ENCODE peak calls at places on chromosomes 4 and X, in nine cellular contexts. N is GM12865, P is Right ventricle myocardium superior, F is NCI-H1092, J is choroid plexus epithelial cell, U is ELR, K is left ventricle myocardium inferior, T is dermis blood vessel endothelial cell, B is naive B cell. D is an unnamed sample.

GRCh38 chrX:46837543-46838481 is 969 bp downstream of the RP2 start:
- DNase-seq in N (peak; percentile 36), P (no peak), F (no peak), J (peak; percentile 43), U (peak; percentile 59), K (no peak), T (peak; percentile 44), B (peak; percentile 27), D (no peak)

GRCh38 chrX:54452920-54453319 is 12.7 kb downstream of the TSR2 start:
- DNase-seq in N (peak; percentile 8), P (no peak), F (no peak), J (peak; percentile 43), U (peak; percentile 57), K (no peak), T (peak; percentile 26), B (no peak), D (no peak)

GRCh38 chr4:119093042-119093827 is 42.4 kb upstream of the MYOZ2 start:
- DNase-seq in N (no peak), P (no peak), F (no peak), J (no peak), U (peak; percentile 37), K (no peak), T (no peak), B (no peak), D (no peak)

GRCh38 chrX:111095974-111096870 is at the start of gene PAK3:
- DNase-seq in N (no peak), P (peak; percentile 42), F (peak; percentile 69), J (peak; percentile 22), U (peak; percentile 82), K (no peak), T (peak; percentile 20), B (no peak), D (peak; percentile 65)

GRCh38 chrX:56763556-56764152 is 34.6 kb downstream of the NBDY start:
- DNase-seq in N (peak; percentile 72), P (no peak), F (no peak), J (no peak), U (no peak), K (no peak), T (no peak), B (peak; percentile 82), D (peak; percentile 75)

GRCh38 chrX:107451754-107452153 is 2.3 kb downstream of the FRMPD3 start:
- DNase-seq in N (no peak), P (no peak), F (no peak), J (no peak), U (no peak), K (no peak), T (no peak), B (peak; percentile 12), D (no peak)

GRCh38 chrX:119455264-119455663 is 13.0 kb upstream of the SLC25A5 start:
- DNase-seq in N (no peak), P (no peak), F (no peak), J (peak; percentile 27), U (peak; percentile 54), K (no peak), T (no peak), B (no peak), D (no peak)

GRCh38 chrX:115560978-115561604 is at the start of gene PLS3:
- DNase-seq in N (peak; percentile 90), P (peak; percentile 91), F (peak; percentile 62), J (peak; percentile 89), U (peak; percentile 87), K (peak; percentile 89), T (peak; percentile 88), B (no peak), D (peak; percentile 79)

GRCh38 chr4:128502818-128503527 is 215.4 kb upstream of the PGRMC2 start:
- DNase-seq in N (no peak), P (no peak), F (no peak), J (no peak), U (no peak), K (no peak), T (peak; percentile 80), B (no peak), D (no peak)

GRCh38 chr4:98564847-98565246 is 93.6 kb downstream of the TSPAN5 start:
- DNase-seq in N (no peak), P (no peak), F (no peak), J (no peak), U (no peak), K (no peak), T (no peak), B (no peak), D (peak; percentile 52)

GRCh38 chrX:10833299-10834169 is 213.1 kb upstream of the MID1 start:
- DNase-seq in N (no peak), P (peak; percentile 36), F (no peak), J (peak; percentile 51), U (no peak), K (no peak), T (peak; percentile 0), B (no peak), D (no peak)

GRCh38 chr4:13092702-13093101 is 391.4 kb downstream of the RAB28 start:
- DNase-seq in N (no peak), P (no peak), F (no peak), J (no peak), U (no peak), K (no peak), T (no peak), B (no peak), D (no peak)

GRCh38 chr4:101152521-101152920 is 194.8 kb downstream of the PPP3CA start:
- DNase-seq in N (no peak), P (no peak), F (no peak), J (no peak), U (no peak), K (no peak), T (no peak), B (no peak), D (no peak)

GRCh38 chrX:119497185-119497584 is 28.9 kb downstream of the SLC25A5 start:
- DNase-seq in N (no peak), P (no peak), F (no peak), J (no peak), U (no peak), K (no peak), T (no peak), B (no peak), D (no peak)

GRCh38 chr4:24743931-24744330 is 51.4 kb upstream of the SOD3 start:
- DNase-seq in N (no peak), P (no peak), F (no peak), J (peak; percentile 4), U (no peak), K (no peak), T (no peak), B (no peak), D (no peak)

GRCh38 chr4:38601244-38601915 is 62.6 kb upstream of the KLF3 start:
- DNase-seq in N (no peak), P (no peak), F (peak; percentile 67), J (peak; percentile 85), U (peak; percentile 35), K (no peak), T (peak; percentile 61), B (no peak), D (no peak)

GRCh38 chrX:18833071-18833731 is 125.8 kb downstream of the PPEF1 start:
- DNase-seq in N (no peak), P (peak; percentile 58), F (peak; percentile 2), J (peak; percentile 12), U (no peak), K (peak; percentile 32), T (no peak), B (no peak), D (no peak)

GRCh38 chrX:18210470-18210869 is 10.2 kb downstream of the BEND2 start:
- DNase-seq in N (no peak), P (no peak), F (peak; percentile 2), J (peak; percentile 33), U (peak; percentile 5), K (no peak), T (peak; percentile 10), B (no peak), D (no peak)

GRCh38 chrX:39308126-39308525 is 506.9 kb downstream of the MID1IP1 start:
- DNase-seq in N (no peak), P (no peak), F (no peak), J (peak; percentile 16), U (no peak), K (no peak), T (peak; percentile 57), B (no peak), D (no peak)

GRCh38 chr4:71456841-71457240 is 118.0 kb downstream of the SLC4A4 start:
- DNase-seq in N (no peak), P (no peak), F (no peak), J (peak; percentile 36), U (peak; percentile 91), K (no peak), T (no peak), B (no peak), D (no peak)

GRCh38 chrX:155819966-155820491 is 61.1 kb upstream of the VAMP7 start:
- DNase-seq in N (peak; percentile 68), P (no peak), F (peak; percentile 56), J (peak; percentile 93), U (peak; percentile 73), K (peak; percentile 46), T (peak; percentile 82), B (peak; percentile 31), D (peak; percentile 43)

GRCh38 chr4:16659120-16659519 is 239.3 kb downstream of the LDB2 start:
- DNase-seq in N (no peak), P (no peak), F (no peak), J (no peak), U (no peak), K (no peak), T (no peak), B (no peak), D (no peak)

GRCh38 chr4:7660640-7661039 is 225.9 kb upstream of the PSAPL1 start:
- DNase-seq in N (no peak), P (peak; percentile 18), F (no peak), J (no peak), U (no peak), K (no peak), T (no peak), B (no peak), D (no peak)

GRCh38 chr4:66376921-66377320 is 706.6 kb upstream of the EPHA5 start:
- DNase-seq in N (no peak), P (no peak), F (no peak), J (peak; percentile 39), U (no peak), K (no peak), T (no peak), B (no peak), D (no peak)

GRCh38 chr4:17667253-17667652 is 52.8 kb downstream of the MED28 start:
- DNase-seq in N (no peak), P (no peak), F (no peak), J (no peak), U (no peak), K (no peak), T (no peak), B (no peak), D (no peak)

GRCh38 chr4:188037003-188037713 is 41.6 kb downstream of the ZFP42 start:
- DNase-seq in N (no peak), P (no peak), F (no peak), J (no peak), U (no peak), K (no peak), T (no peak), B (no peak), D (no peak)

GRCh38 chr4:138671606-138672084 is 343.9 kb upstream of the NOCT start:
- DNase-seq in N (no peak), P (no peak), F (no peak), J (no peak), U (no peak), K (no peak), T (peak; percentile 5), B (no peak), D (no peak)

GRCh38 chr4:186500721-186501304 is 54.6 kb downstream of the MTNR1A start:
- DNase-seq in N (no peak), P (no peak), F (no peak), J (peak; percentile 51), U (no peak), K (no peak), T (no peak), B (no peak), D (no peak)

GRCh38 chr4:88097301-88097700 is 61.1 kb downstream of the ABCG2 start:
- DNase-seq in N (no peak), P (no peak), F (no peak), J (peak; percentile 27), U (peak; percentile 46), K (no peak), T (no peak), B (no peak), D (no peak)

GRCh38 chr4:81626851-81627250 is 155.1 kb upstream of the RASGEF1B start:
- DNase-seq in N (no peak), P (no peak), F (no peak), J (no peak), U (no peak), K (no peak), T (no peak), B (no peak), D (no peak)

GRCh38 chrX:9614016-9614415 is 149.2 kb downstream of the TBL1X start:
- DNase-seq in N (no peak), P (no peak), F (no peak), J (peak; percentile 32), U (peak; percentile 78), K (no peak), T (no peak), B (no peak), D (no peak)

D was measured in putamen.